ENCODE peak calls at places on chromosomes 11 and 22, in ten cellular contexts. One of them, this sample, is unnamed.

GRCh38 chr11:119373917-119374631 is 7.4 kb downstream of the USP2 start:
- DNase-seq in GM13977: no peak
- DNase-seq in stimulated activated effector memory CD8-positive, alpha-beta T cell treated with anti-CD3 and anti-CD28 coated beads, Interleukin-12 subunit alpha, Interleukin-12 subunit beta, amount 100 ng/mL, for 72 hours: peak
- DNase-seq in LoVo: peak
- DNase-seq in NCI-H2227 treated with DMSO at 0.1 percent for 48 hours: peak
- DNase-seq in activated CD4-positive, alpha-beta T cell treated with anti-CD3 and anti-CD28 coated beads, Interleukin-2, amount 50 U/mL, for 24 hours: no peak
- DNase-seq in activated gamma-delta T cell treated with anti-CD3 and anti-CD28 coated beads, Interleukin-2, amount 50 U/mL, for 16 hours: no peak
- DNase-seq in NCI-H2081 treated with DMSO at 0.1 percent for 48 hours: peak
- DNase-seq in midbrain: peak
- DNase-seq in iris pigment epithelial cell: peak
- DNase-seq in this sample: peak

GRCh38 chr22:19722175-19722914 is 994 bp upstream of the GP1BB start:
- DNase-seq in GM13977: no peak
- DNase-seq in stimulated activated effector memory CD8-positive, alpha-beta T cell treated with anti-CD3 and anti-CD28 coated beads, Interleukin-12 subunit alpha, Interleukin-12 subunit beta, amount 100 ng/mL, for 72 hours: no peak
- DNase-seq in LoVo: no peak
- DNase-seq in NCI-H2227 treated with DMSO at 0.1 percent for 48 hours: no peak
- DNase-seq in activated CD4-positive, alpha-beta T cell treated with anti-CD3 and anti-CD28 coated beads, Interleukin-2, amount 50 U/mL, for 24 hours: no peak
- DNase-seq in activated gamma-delta T cell treated with anti-CD3 and anti-CD28 coated beads, Interleukin-2, amount 50 U/mL, for 16 hours: no peak
- DNase-seq in NCI-H2081 treated with DMSO at 0.1 percent for 48 hours: no peak
- DNase-seq in midbrain: no peak
- DNase-seq in iris pigment epithelial cell: no peak
- DNase-seq in this sample: no peak

GRCh38 chr11:820655-821512 is 2.2 kb downstream of the PNPLA2 start:
- DNase-seq in GM13977: no peak
- DNase-seq in stimulated activated effector memory CD8-positive, alpha-beta T cell treated with anti-CD3 and anti-CD28 coated beads, Interleukin-12 subunit alpha, Interleukin-12 subunit beta, amount 100 ng/mL, for 72 hours: no peak
- DNase-seq in LoVo: peak
- DNase-seq in NCI-H2227 treated with DMSO at 0.1 percent for 48 hours: no peak
- DNase-seq in activated CD4-positive, alpha-beta T cell treated with anti-CD3 and anti-CD28 coated beads, Interleukin-2, amount 50 U/mL, for 24 hours: no peak
- DNase-seq in activated gamma-delta T cell treated with anti-CD3 and anti-CD28 coated beads, Interleukin-2, amount 50 U/mL, for 16 hours: no peak
- DNase-seq in NCI-H2081 treated with DMSO at 0.1 percent for 48 hours: no peak
- DNase-seq in midbrain: peak
- DNase-seq in iris pigment epithelial cell: no peak
- DNase-seq in this sample: no peak

GRCh38 chr11:17552392-17553248 is 5.6 kb downstream of the OTOG start:
- DNase-seq in GM13977: no peak
- DNase-seq in stimulated activated effector memory CD8-positive, alpha-beta T cell treated with anti-CD3 and anti-CD28 coated beads, Interleukin-12 subunit alpha, Interleukin-12 subunit beta, amount 100 ng/mL, for 72 hours: no peak
- DNase-seq in LoVo: no peak
- DNase-seq in NCI-H2227 treated with DMSO at 0.1 percent for 48 hours: no peak
- DNase-seq in activated CD4-positive, alpha-beta T cell treated with anti-CD3 and anti-CD28 coated beads, Interleukin-2, amount 50 U/mL, for 24 hours: no peak
- DNase-seq in activated gamma-delta T cell treated with anti-CD3 and anti-CD28 coated beads, Interleukin-2, amount 50 U/mL, for 16 hours: no peak
- DNase-seq in NCI-H2081 treated with DMSO at 0.1 percent for 48 hours: no peak
- DNase-seq in midbrain: no peak
- DNase-seq in iris pigment epithelial cell: no peak
- DNase-seq in this sample: no peak

GRCh38 chr11:1846453-1846932 is 6.4 kb upstream of the LSP1 start:
- DNase-seq in GM13977: no peak
- DNase-seq in stimulated activated effector memory CD8-positive, alpha-beta T cell treated with anti-CD3 and anti-CD28 coated beads, Interleukin-12 subunit alpha, Interleukin-12 subunit beta, amount 100 ng/mL, for 72 hours: no peak
- DNase-seq in LoVo: no peak
- DNase-seq in NCI-H2227 treated with DMSO at 0.1 percent for 48 hours: no peak
- DNase-seq in activated CD4-positive, alpha-beta T cell treated with anti-CD3 and anti-CD28 coated beads, Interleukin-2, amount 50 U/mL, for 24 hours: no peak
- DNase-seq in activated gamma-delta T cell treated with anti-CD3 and anti-CD28 coated beads, Interleukin-2, amount 50 U/mL, for 16 hours: no peak
- DNase-seq in NCI-H2081 treated with DMSO at 0.1 percent for 48 hours: no peak
- DNase-seq in midbrain: no peak
- DNase-seq in iris pigment epithelial cell: no peak
- DNase-seq in this sample: no peak

GRCh38 chr22:20644071-20644642 is 129.8 kb upstream of the SERPIND1 start:
- DNase-seq in GM13977: no peak
- DNase-seq in stimulated activated effector memory CD8-positive, alpha-beta T cell treated with anti-CD3 and anti-CD28 coated beads, Interleukin-12 subunit alpha, Interleukin-12 subunit beta, amount 100 ng/mL, for 72 hours: no peak
- DNase-seq in LoVo: no peak
- DNase-seq in NCI-H2227 treated with DMSO at 0.1 percent for 48 hours: no peak
- DNase-seq in activated CD4-positive, alpha-beta T cell treated with anti-CD3 and anti-CD28 coated beads, Interleukin-2, amount 50 U/mL, for 24 hours: no peak
- DNase-seq in activated gamma-delta T cell treated with anti-CD3 and anti-CD28 coated beads, Interleukin-2, amount 50 U/mL, for 16 hours: no peak
- DNase-seq in NCI-H2081 treated with DMSO at 0.1 percent for 48 hours: no peak
- DNase-seq in midbrain: no peak
- DNase-seq in iris pigment epithelial cell: no peak
- DNase-seq in this sample: no peak

GRCh38 chr11:108881136-108881535 is 216.3 kb downstream of the DDX10 start:
- DNase-seq in GM13977: no peak
- DNase-seq in stimulated activated effector memory CD8-positive, alpha-beta T cell treated with anti-CD3 and anti-CD28 coated beads, Interleukin-12 subunit alpha, Interleukin-12 subunit beta, amount 100 ng/mL, for 72 hours: no peak
- DNase-seq in LoVo: no peak
- DNase-seq in NCI-H2227 treated with DMSO at 0.1 percent for 48 hours: no peak
- DNase-seq in activated CD4-positive, alpha-beta T cell treated with anti-CD3 and anti-CD28 coated beads, Interleukin-2, amount 50 U/mL, for 24 hours: no peak
- DNase-seq in activated gamma-delta T cell treated with anti-CD3 and anti-CD28 coated beads, Interleukin-2, amount 50 U/mL, for 16 hours: no peak
- DNase-seq in NCI-H2081 treated with DMSO at 0.1 percent for 48 hours: no peak
- DNase-seq in midbrain: no peak
- DNase-seq in iris pigment epithelial cell: peak
- DNase-seq in this sample: no peak

GRCh38 chr11:74154621-74155281 is 16.1 kb downstream of the C2CD3 start:
- DNase-seq in GM13977: no peak
- DNase-seq in stimulated activated effector memory CD8-positive, alpha-beta T cell treated with anti-CD3 and anti-CD28 coated beads, Interleukin-12 subunit alpha, Interleukin-12 subunit beta, amount 100 ng/mL, for 72 hours: no peak
- DNase-seq in LoVo: peak
- DNase-seq in NCI-H2227 treated with DMSO at 0.1 percent for 48 hours: no peak
- DNase-seq in activated CD4-positive, alpha-beta T cell treated with anti-CD3 and anti-CD28 coated beads, Interleukin-2, amount 50 U/mL, for 24 hours: no peak
- DNase-seq in activated gamma-delta T cell treated with anti-CD3 and anti-CD28 coated beads, Interleukin-2, amount 50 U/mL, for 16 hours: no peak
- DNase-seq in NCI-H2081 treated with DMSO at 0.1 percent for 48 hours: no peak
- DNase-seq in midbrain: no peak
- DNase-seq in iris pigment epithelial cell: peak
- DNase-seq in this sample: peak

GRCh38 chr22:38718414-38718813 is 12.7 kb downstream of the GTPBP1 start:
- DNase-seq in GM13977: no peak
- DNase-seq in stimulated activated effector memory CD8-positive, alpha-beta T cell treated with anti-CD3 and anti-CD28 coated beads, Interleukin-12 subunit alpha, Interleukin-12 subunit beta, amount 100 ng/mL, for 72 hours: no peak
- DNase-seq in LoVo: peak
- DNase-seq in NCI-H2227 treated with DMSO at 0.1 percent for 48 hours: peak
- DNase-seq in activated CD4-positive, alpha-beta T cell treated with anti-CD3 and anti-CD28 coated beads, Interleukin-2, amount 50 U/mL, for 24 hours: no peak
- DNase-seq in activated gamma-delta T cell treated with anti-CD3 and anti-CD28 coated beads, Interleukin-2, amount 50 U/mL, for 16 hours: no peak
- DNase-seq in NCI-H2081 treated with DMSO at 0.1 percent for 48 hours: no peak
- DNase-seq in midbrain: no peak
- DNase-seq in iris pigment epithelial cell: peak
- DNase-seq in this sample: no peak

GRCh38 chr11:18757742-18758294 is 31.8 kb upstream of the IGSF22 start:
- DNase-seq in GM13977: no peak
- DNase-seq in stimulated activated effector memory CD8-positive, alpha-beta T cell treated with anti-CD3 and anti-CD28 coated beads, Interleukin-12 subunit alpha, Interleukin-12 subunit beta, amount 100 ng/mL, for 72 hours: no peak
- DNase-seq in LoVo: no peak
- DNase-seq in NCI-H2227 treated with DMSO at 0.1 percent for 48 hours: no peak
- DNase-seq in activated CD4-positive, alpha-beta T cell treated with anti-CD3 and anti-CD28 coated beads, Interleukin-2, amount 50 U/mL, for 24 hours: no peak
- DNase-seq in activated gamma-delta T cell treated with anti-CD3 and anti-CD28 coated beads, Interleukin-2, amount 50 U/mL, for 16 hours: no peak
- DNase-seq in NCI-H2081 treated with DMSO at 0.1 percent for 48 hours: no peak
- DNase-seq in midbrain: no peak
- DNase-seq in iris pigment epithelial cell: peak
- DNase-seq in this sample: no peak

GRCh38 chr11:69140635-69141034 is 15.1 kb upstream of the SMIM38 start:
- DNase-seq in GM13977: no peak
- DNase-seq in stimulated activated effector memory CD8-positive, alpha-beta T cell treated with anti-CD3 and anti-CD28 coated beads, Interleukin-12 subunit alpha, Interleukin-12 subunit beta, amount 100 ng/mL, for 72 hours: no peak
- DNase-seq in LoVo: no peak
- DNase-seq in NCI-H2227 treated with DMSO at 0.1 percent for 48 hours: no peak
- DNase-seq in activated CD4-positive, alpha-beta T cell treated with anti-CD3 and anti-CD28 coated beads, Interleukin-2, amount 50 U/mL, for 24 hours: no peak
- DNase-seq in activated gamma-delta T cell treated with anti-CD3 and anti-CD28 coated beads, Interleukin-2, amount 50 U/mL, for 16 hours: no peak
- DNase-seq in NCI-H2081 treated with DMSO at 0.1 percent for 48 hours: no peak
- DNase-seq in midbrain: no peak
- DNase-seq in iris pigment epithelial cell: no peak
- DNase-seq in this sample: no peak

GRCh38 chr11:27420722-27421572 is 51.6 kb downstream of the LGR4 start:
- DNase-seq in GM13977: no peak
- DNase-seq in stimulated activated effector memory CD8-positive, alpha-beta T cell treated with anti-CD3 and anti-CD28 coated beads, Interleukin-12 subunit alpha, Interleukin-12 subunit beta, amount 100 ng/mL, for 72 hours: no peak
- DNase-seq in LoVo: no peak
- DNase-seq in NCI-H2227 treated with DMSO at 0.1 percent for 48 hours: no peak
- DNase-seq in activated CD4-positive, alpha-beta T cell treated with anti-CD3 and anti-CD28 coated beads, Interleukin-2, amount 50 U/mL, for 24 hours: no peak
- DNase-seq in activated gamma-delta T cell treated with anti-CD3 and anti-CD28 coated beads, Interleukin-2, amount 50 U/mL, for 16 hours: no peak
- DNase-seq in NCI-H2081 treated with DMSO at 0.1 percent for 48 hours: no peak
- DNase-seq in midbrain: no peak
- DNase-seq in iris pigment epithelial cell: peak
- DNase-seq in this sample: no peak

GRCh38 chr11:69841859-69842698 is 22.9 kb upstream of the FGF3 start:
- DNase-seq in GM13977: no peak
- DNase-seq in stimulated activated effector memory CD8-positive, alpha-beta T cell treated with anti-CD3 and anti-CD28 coated beads, Interleukin-12 subunit alpha, Interleukin-12 subunit beta, amount 100 ng/mL, for 72 hours: no peak
- DNase-seq in LoVo: no peak
- DNase-seq in NCI-H2227 treated with DMSO at 0.1 percent for 48 hours: no peak
- DNase-seq in activated CD4-positive, alpha-beta T cell treated with anti-CD3 and anti-CD28 coated beads, Interleukin-2, amount 50 U/mL, for 24 hours: no peak
- DNase-seq in activated gamma-delta T cell treated with anti-CD3 and anti-CD28 coated beads, Interleukin-2, amount 50 U/mL, for 16 hours: no peak
- DNase-seq in NCI-H2081 treated with DMSO at 0.1 percent for 48 hours: no peak
- DNase-seq in midbrain: no peak
- DNase-seq in iris pigment epithelial cell: peak
- DNase-seq in this sample: peak

GRCh38 chr11:119251114-119251513 is 45.0 kb downstream of the CBL start:
- DNase-seq in GM13977: no peak
- DNase-seq in stimulated activated effector memory CD8-positive, alpha-beta T cell treated with anti-CD3 and anti-CD28 coated beads, Interleukin-12 subunit alpha, Interleukin-12 subunit beta, amount 100 ng/mL, for 72 hours: no peak
- DNase-seq in LoVo: no peak
- DNase-seq in NCI-H2227 treated with DMSO at 0.1 percent for 48 hours: no peak
- DNase-seq in activated CD4-positive, alpha-beta T cell treated with anti-CD3 and anti-CD28 coated beads, Interleukin-2, amount 50 U/mL, for 24 hours: no peak
- DNase-seq in activated gamma-delta T cell treated with anti-CD3 and anti-CD28 coated beads, Interleukin-2, amount 50 U/mL, for 16 hours: no peak
- DNase-seq in NCI-H2081 treated with DMSO at 0.1 percent for 48 hours: no peak
- DNase-seq in midbrain: no peak
- DNase-seq in iris pigment epithelial cell: no peak
- DNase-seq in this sample: no peak

This sample was measured in cerebellar cortex.